ENCODE peak calls at places on chromosome 9, in six cellular contexts. One of them, this sample, is unnamed.

GRCh38 chr9:76901801-76902200 is 4.1 kb downstream of the PRUNE2 start:
- DNase-seq in right lobe of liver: no peak
- DNase-seq in neural progenitor cell: no peak
- DNase-seq in spleen: no peak
- DNase-seq in hepatocyte: no peak
- DNase-seq in AG09309: no peak
- DNase-seq in this sample: no peak

GRCh38 chr9:79080536-79080935 is 491.2 kb upstream of the TLE4 start:
- DNase-seq in hepatocyte: no peak
- DNase-seq in AG09309: no peak
- DNase-seq in neural progenitor cell: no peak
- DNase-seq in right lobe of liver: no peak
- DNase-seq in spleen: no peak
- DNase-seq in this sample: no peak

GRCh38 chr9:21690561-21690960 is 111.9 kb upstream of the MTAP start:
- DNase-seq in spleen: no peak
- DNase-seq in neural progenitor cell: no peak
- DNase-seq in right lobe of liver: no peak
- DNase-seq in AG09309: no peak
- DNase-seq in hepatocyte: no peak
- DNase-seq in this sample: no peak

GRCh38 chr9:31541626-31542025 is 842.8 kb upstream of the ACO1 start:
- DNase-seq in right lobe of liver: no peak
- DNase-seq in AG09309: no peak
- DNase-seq in hepatocyte: no peak
- DNase-seq in spleen: no peak
- DNase-seq in neural progenitor cell: no peak
- DNase-seq in this sample: no peak

GRCh38 chr9:14403112-14403511 is 89.2 kb upstream of the NFIB start:
- DNase-seq in right lobe of liver: no peak
- DNase-seq in neural progenitor cell: no peak
- DNase-seq in AG09309: no peak
- DNase-seq in hepatocyte: no peak
- DNase-seq in spleen: no peak
- DNase-seq in this sample: no peak

GRCh38 chr9:6827370-6827949 is 69.7 kb downstream of the KDM4C start:
- DNase-seq in AG09309: no peak
- DNase-seq in neural progenitor cell: peak; percentile 73
- DNase-seq in spleen: no peak
- DNase-seq in hepatocyte: peak; percentile 73
- DNase-seq in right lobe of liver: no peak
- DNase-seq in this sample: no peak

GRCh38 chr9:136634904-136635303 is 27.8 kb upstream of the EGFL7 start:
- DNase-seq in spleen: no peak
- DNase-seq in AG09309: no peak
- DNase-seq in right lobe of liver: no peak
- DNase-seq in neural progenitor cell: no peak
- DNase-seq in hepatocyte: no peak
- DNase-seq in this sample: no peak

GRCh38 chr9:135774239-135774747 is 72.3 kb downstream of the KCNT1 start:
- DNase-seq in right lobe of liver: no peak
- DNase-seq in AG09309: no peak
- DNase-seq in hepatocyte: no peak
- DNase-seq in neural progenitor cell: no peak
- DNase-seq in spleen: no peak
- DNase-seq in this sample: no peak

GRCh38 chr9:136614967-136615623 is 47.6 kb upstream of the EGFL7 start:
- DNase-seq in neural progenitor cell: peak; percentile 72
- DNase-seq in spleen: no peak
- DNase-seq in hepatocyte: no peak
- DNase-seq in AG09309: no peak
- DNase-seq in right lobe of liver: no peak
- DNase-seq in this sample: no peak

GRCh38 chr9:110047232-110047954 is 160.6 kb downstream of the C9orf152 start:
- DNase-seq in right lobe of liver: no peak
- DNase-seq in spleen: no peak
- DNase-seq in neural progenitor cell: peak; percentile 15
- DNase-seq in hepatocyte: no peak
- DNase-seq in AG09309: no peak
- DNase-seq in this sample: no peak
- H3K4me3 ChIP-seq in right lobe of liver: peak overlapping the region; percentile 51
- H3K4me3 ChIP-seq in spleen: peak overlapping the region; percentile 92
- H3K4me3 ChIP-seq in neural progenitor cell: peak overlapping the region; percentile 78
- H3K4me3 ChIP-seq in hepatocyte: peak overlapping the region; percentile 90
- H3K4me3 ChIP-seq in AG09309: no peak overlapping the region
- H3K4me3 ChIP-seq in this sample: peak overlapping the region; percentile 59

DNA sequence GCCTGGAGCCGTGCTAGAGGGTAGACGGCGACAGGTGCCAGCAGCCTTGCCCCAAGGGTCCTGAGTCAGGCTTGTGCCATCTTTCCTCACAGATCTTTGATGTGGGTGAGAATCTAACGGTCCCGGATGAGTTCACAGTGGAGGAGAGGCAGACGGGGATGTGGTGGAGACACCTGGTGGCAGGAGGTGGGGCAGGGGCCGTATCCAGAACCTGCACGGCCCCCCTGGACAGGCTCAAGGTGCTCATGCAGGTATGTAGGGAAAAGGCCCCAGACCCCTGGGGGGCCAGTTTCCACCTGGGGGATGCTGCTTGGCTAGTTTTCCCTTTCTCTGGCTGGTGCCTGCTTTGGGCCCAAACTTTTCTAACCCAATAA is 24.0 kb downstream of the PTGES2 start:
- DNase-seq in spleen: peak; percentile 73
- DNase-seq in neural progenitor cell: no peak
- DNase-seq in AG09309: no peak
- DNase-seq in right lobe of liver: no peak
- DNase-seq in hepatocyte: peak; percentile 54
- DNase-seq in this sample: no peak
- TF ChIP-seq CTCF in spleen: peak; percentile 6
- TF ChIP-seq CTCF in neural progenitor cell: no peak
- TF ChIP-seq CTCF in AG09309: no peak
- TF ChIP-seq CTCF in right lobe of liver: peak; percentile 35
- TF ChIP-seq CTCF in hepatocyte: peak; percentile 33
- TF ChIP-seq CTCF in this sample: peak; percentile 10

GRCh38 chr9:92359380-92360007 is 33.7 kb downstream of the CENPP start:
- DNase-seq in AG09309: no peak
- DNase-seq in hepatocyte: peak; percentile 38
- DNase-seq in right lobe of liver: no peak
- DNase-seq in spleen: no peak
- DNase-seq in neural progenitor cell: peak; percentile 40
- DNase-seq in this sample: no peak
- H3K4me3 ChIP-seq in AG09309: no peak overlapping the region
- H3K4me3 ChIP-seq in hepatocyte: no peak overlapping the region
- H3K4me3 ChIP-seq in right lobe of liver: no peak overlapping the region
- H3K4me3 ChIP-seq in spleen: no peak overlapping the region
- H3K4me3 ChIP-seq in neural progenitor cell: no peak overlapping the region
- H3K4me3 ChIP-seq in this sample: no peak overlapping the region

GRCh38 chr9:89168901-89169813 is 9.5 kb downstream of the SHC3 start:
- DNase-seq in AG09309: no peak
- DNase-seq in hepatocyte: no peak
- DNase-seq in spleen: no peak
- DNase-seq in neural progenitor cell: no peak
- DNase-seq in right lobe of liver: no peak
- DNase-seq in this sample: no peak

GRCh38 chr9:89171231-89171630 is 7.4 kb downstream of the SHC3 start:
- DNase-seq in AG09309: no peak
- DNase-seq in hepatocyte: no peak
- DNase-seq in right lobe of liver: no peak
- DNase-seq in spleen: no peak
- DNase-seq in neural progenitor cell: no peak
- DNase-seq in this sample: no peak

GRCh38 chr9:89173072-89173471 is 5.5 kb downstream of the SHC3 start:
- DNase-seq in right lobe of liver: no peak
- DNase-seq in neural progenitor cell: no peak
- DNase-seq in spleen: no peak
- DNase-seq in AG09309: no peak
- DNase-seq in hepatocyte: no peak
- DNase-seq in this sample: no peak

GRCh38 chr9:89172398-89172797 is 6.2 kb downstream of the SHC3 start:
- DNase-seq in hepatocyte: no peak
- DNase-seq in neural progenitor cell: no peak
- DNase-seq in AG09309: no peak
- DNase-seq in right lobe of liver: no peak
- DNase-seq in spleen: no peak
- DNase-seq in this sample: no peak

GRCh38 chr9:89171693-89172092 is 6.9 kb downstream of the SHC3 start:
- DNase-seq in AG09309: no peak
- DNase-seq in right lobe of liver: no peak
- DNase-seq in hepatocyte: no peak
- DNase-seq in spleen: no peak
- DNase-seq in neural progenitor cell: no peak
- DNase-seq in this sample: no peak
- TF ChIP-seq CTCF in AG09309: peak; percentile 29
- TF ChIP-seq CTCF in right lobe of liver: no peak
- TF ChIP-seq CTCF in hepatocyte: peak; percentile 15
- TF ChIP-seq CTCF in spleen: no peak
- TF ChIP-seq CTCF in neural progenitor cell: peak; percentile 23
- TF ChIP-seq CTCF in this sample: no peak

DNA sequence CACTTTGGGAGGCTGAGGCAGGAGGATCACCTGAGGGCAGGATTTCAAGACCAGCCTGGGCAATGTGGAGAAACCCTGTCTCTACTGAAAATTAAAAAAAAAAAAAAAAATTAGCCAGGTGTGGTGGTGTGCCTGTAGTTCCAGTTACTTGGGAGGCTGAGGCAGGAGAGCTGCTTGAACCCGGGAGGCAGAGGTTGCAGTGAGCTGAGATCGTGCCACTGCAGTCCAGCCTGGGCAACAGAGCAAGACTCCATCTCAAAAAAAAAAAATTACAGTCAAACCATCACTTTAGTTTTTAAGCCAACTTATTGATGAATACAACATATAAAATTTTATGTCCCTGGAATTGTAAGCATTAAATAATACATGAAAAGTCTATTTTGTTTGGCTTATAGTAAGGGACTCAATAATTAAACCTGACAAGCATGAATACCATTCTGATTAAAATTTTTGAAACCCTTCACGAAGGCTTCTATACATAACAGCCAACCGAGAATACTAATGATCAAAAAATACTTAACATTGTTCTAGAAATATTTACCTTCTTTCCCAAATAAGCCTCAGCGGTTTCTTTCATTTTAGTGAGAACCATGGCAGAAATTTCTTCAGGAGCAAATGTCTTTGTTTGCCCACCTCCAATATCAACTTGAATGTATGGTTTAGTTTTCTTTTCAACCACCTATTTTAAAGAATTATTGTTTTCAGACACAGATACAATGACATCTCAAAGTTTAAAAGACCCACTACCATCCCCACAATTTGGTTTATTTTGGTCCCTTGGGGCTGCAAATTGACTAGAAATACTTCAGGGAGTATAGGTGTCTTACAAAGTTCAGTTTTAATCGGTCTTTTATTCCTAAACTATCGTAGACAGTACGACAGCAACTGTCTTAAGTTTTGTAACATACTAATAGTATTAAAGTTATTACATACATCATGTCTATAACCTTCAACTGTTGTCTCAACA is 1.2 kb downstream of the HSPA5 start:
- DNase-seq in spleen: no peak
- DNase-seq in hepatocyte: no peak
- DNase-seq in neural progenitor cell: no peak
- DNase-seq in AG09309: no peak
- DNase-seq in right lobe of liver: no peak
- DNase-seq in this sample: no peak
- H3K4me3 ChIP-seq in spleen: peak overlapping the region; percentile 53
- H3K4me3 ChIP-seq in hepatocyte: peak overlapping the region; percentile 51
- H3K4me3 ChIP-seq in neural progenitor cell: peak overlapping the region; percentile 87
- H3K4me3 ChIP-seq in AG09309: peak overlapping the region; percentile 69
- H3K4me3 ChIP-seq in right lobe of liver: peak overlapping the region; percentile 99
- H3K4me3 ChIP-seq in this sample: peak overlapping the region; percentile 96

DNA sequence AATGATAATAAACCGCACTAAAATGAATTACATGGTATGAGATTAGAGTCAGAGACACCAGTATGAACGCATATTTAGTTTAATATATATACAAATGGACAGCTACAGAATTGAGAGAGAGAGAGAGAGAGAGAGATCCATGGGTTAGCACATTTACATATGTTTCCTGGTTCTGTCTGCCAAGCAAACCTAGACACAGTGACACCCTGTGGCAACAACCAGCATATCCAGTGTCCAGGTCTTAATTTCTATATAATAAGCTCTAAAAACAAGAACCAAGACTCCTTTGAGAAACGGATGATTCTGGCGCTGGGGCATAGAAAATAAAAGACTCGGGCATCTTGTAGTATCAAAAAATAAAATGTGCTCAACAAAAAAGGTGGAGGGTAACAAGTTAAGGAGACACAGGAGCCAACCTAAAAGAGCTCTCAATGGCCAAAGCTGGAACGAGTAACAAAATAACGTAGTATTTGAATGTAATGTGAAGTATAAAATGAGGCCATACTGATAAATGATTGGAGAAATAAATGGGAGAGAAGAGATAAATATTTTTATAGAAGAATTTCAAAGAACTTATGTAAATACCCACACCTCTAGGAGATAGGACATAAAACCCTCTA is 84.5 kb downstream of the RFX3 start:
- DNase-seq in hepatocyte: peak; percentile 58
- DNase-seq in AG09309: peak; percentile 31
- DNase-seq in right lobe of liver: peak; percentile 49
- DNase-seq in neural progenitor cell: peak; percentile 59
- DNase-seq in spleen: no peak
- DNase-seq in this sample: no peak
- TF ChIP-seq CTCF in hepatocyte: peak; percentile 57
- TF ChIP-seq CTCF in AG09309: peak; percentile 69
- TF ChIP-seq CTCF in right lobe of liver: peak; percentile 67
- TF ChIP-seq CTCF in neural progenitor cell: peak; percentile 68
- TF ChIP-seq CTCF in spleen: peak; percentile 28
- TF ChIP-seq CTCF in this sample: peak; percentile 54

GRCh38 chr9:124015661-124016131 is 4.1 kb downstream of the LHX2 start:
- DNase-seq in right lobe of liver: no peak
- DNase-seq in neural progenitor cell: peak; percentile 50
- DNase-seq in spleen: no peak
- DNase-seq in hepatocyte: no peak
- DNase-seq in AG09309: no peak
- DNase-seq in this sample: no peak
- H3K4me3 ChIP-seq in right lobe of liver: no peak overlapping the region
- H3K4me3 ChIP-seq in neural progenitor cell: peak overlapping the region; percentile 76
- H3K4me3 ChIP-seq in spleen: no peak overlapping the region
- H3K4me3 ChIP-seq in hepatocyte: no peak overlapping the region
- H3K4me3 ChIP-seq in AG09309: peak overlapping the region; percentile 13
- H3K4me3 ChIP-seq in this sample: peak overlapping the region; percentile 50